ENCODE peak calls at places on chromosomes 3 and 15, in ten cellular contexts. One of them, this sample, is unnamed.

GRCh38 chr3:129439381-129439816 is 349 bp downstream of the MBD4 start:
- DNase-seq in spleen: peak
- DNase-seq in GM23338: peak
- DNase-seq in NCI-H774: peak
- DNase-seq in midbrain: peak
- DNase-seq in HT1080: no peak
- DNase-seq in ELR: peak
- DNase-seq in heart right ventricle: no peak
- DNase-seq in astrocyte of the spinal cord: peak
- DNase-seq in fibroblast of the aortic adventitia: no peak
- DNase-seq in this sample: peak

GRCh38 chr15:41919201-41919820 is 25.5 kb upstream of the SPTBN5 start:
- DNase-seq in spleen: peak
- DNase-seq in midbrain: no peak
- DNase-seq in NCI-H774: no peak
- DNase-seq in fibroblast of the aortic adventitia: peak
- DNase-seq in heart right ventricle: no peak
- DNase-seq in ELR: no peak
- DNase-seq in HT1080: no peak
- DNase-seq in GM23338: no peak
- DNase-seq in astrocyte of the spinal cord: no peak
- DNase-seq in this sample: no peak

GRCh38 chr3:105274958-105275357 is 91.8 kb upstream of the ALCAM start:
- DNase-seq in fibroblast of the aortic adventitia: peak
- DNase-seq in GM23338: no peak
- DNase-seq in astrocyte of the spinal cord: peak
- DNase-seq in ELR: peak
- DNase-seq in HT1080: peak
- DNase-seq in NCI-H774: no peak
- DNase-seq in heart right ventricle: no peak
- DNase-seq in spleen: no peak
- DNase-seq in midbrain: no peak
- DNase-seq in this sample: no peak

GRCh38 chr15:78431955-78432354 is 6.1 kb upstream of the IREB2 start:
- DNase-seq in NCI-H774: no peak
- DNase-seq in ELR: no peak
- DNase-seq in midbrain: no peak
- DNase-seq in fibroblast of the aortic adventitia: no peak
- DNase-seq in astrocyte of the spinal cord: no peak
- DNase-seq in GM23338: no peak
- DNase-seq in spleen: no peak
- DNase-seq in heart right ventricle: no peak
- DNase-seq in HT1080: no peak
- DNase-seq in this sample: no peak

GRCh38 chr3:177521305-177521704 is 324.0 kb upstream of the TBL1XR1 start:
- DNase-seq in heart right ventricle: no peak
- DNase-seq in astrocyte of the spinal cord: no peak
- DNase-seq in fibroblast of the aortic adventitia: no peak
- DNase-seq in spleen: no peak
- DNase-seq in midbrain: no peak
- DNase-seq in HT1080: no peak
- DNase-seq in ELR: no peak
- DNase-seq in NCI-H774: no peak
- DNase-seq in GM23338: peak
- DNase-seq in this sample: peak

GRCh38 chr3:37532168-37532567 is 329.5 kb upstream of the CTDSPL start:
- DNase-seq in fibroblast of the aortic adventitia: no peak
- DNase-seq in HT1080: no peak
- DNase-seq in ELR: no peak
- DNase-seq in spleen: no peak
- DNase-seq in midbrain: no peak
- DNase-seq in NCI-H774: no peak
- DNase-seq in astrocyte of the spinal cord: no peak
- DNase-seq in GM23338: no peak
- DNase-seq in heart right ventricle: no peak
- DNase-seq in this sample: no peak

GRCh38 chr15:75460646-75461045 is 9.2 kb upstream of the SIN3A start:
- DNase-seq in GM23338: no peak
- DNase-seq in HT1080: no peak
- DNase-seq in astrocyte of the spinal cord: no peak
- DNase-seq in NCI-H774: no peak
- DNase-seq in midbrain: no peak
- DNase-seq in ELR: no peak
- DNase-seq in spleen: no peak
- DNase-seq in fibroblast of the aortic adventitia: no peak
- DNase-seq in heart right ventricle: no peak
- DNase-seq in this sample: no peak

GRCh38 chr3:58193682-58194407 is 16.9 kb downstream of the DNASE1L3 start:
- DNase-seq in ELR: no peak
- DNase-seq in midbrain: no peak
- DNase-seq in heart right ventricle: no peak
- DNase-seq in NCI-H774: no peak
- DNase-seq in astrocyte of the spinal cord: no peak
- DNase-seq in spleen: no peak
- DNase-seq in GM23338: no peak
- DNase-seq in fibroblast of the aortic adventitia: no peak
- DNase-seq in HT1080: no peak
- DNase-seq in this sample: no peak

GRCh38 chr3:129927072-129927471 is 33.6 kb upstream of the TMCC1 start:
- DNase-seq in heart right ventricle: no peak
- DNase-seq in ELR: no peak
- DNase-seq in spleen: peak
- DNase-seq in midbrain: no peak
- DNase-seq in fibroblast of the aortic adventitia: no peak
- DNase-seq in NCI-H774: no peak
- DNase-seq in astrocyte of the spinal cord: no peak
- DNase-seq in HT1080: peak
- DNase-seq in GM23338: no peak
- DNase-seq in this sample: no peak

GRCh38 chr3:13207975-13208705 is 134.9 kb upstream of the IQSEC1 start:
- DNase-seq in midbrain: no peak
- DNase-seq in spleen: peak
- DNase-seq in NCI-H774: no peak
- DNase-seq in fibroblast of the aortic adventitia: no peak
- DNase-seq in ELR: no peak
- DNase-seq in heart right ventricle: no peak
- DNase-seq in HT1080: no peak
- DNase-seq in GM23338: no peak
- DNase-seq in astrocyte of the spinal cord: no peak
- DNase-seq in this sample: peak